ENCODE peak calls at places on chromosome 17, in seven cellular contexts. One of them, this sample, is unnamed.

GRCh38 chr17:42660692-42661345 is 1.7 kb downstream of the TUBG2 start:
- DNase-seq in Right ventricle myocardium superior: no peak
- DNase-seq in tibial nerve: no peak
- DNase-seq in breast epithelium: no peak
- DNase-seq in body of pancreas: peak; percentile 27
- DNase-seq in Right ventricle myocardium inferior: no peak
- DNase-seq in kidney tubule cell: peak; percentile 72
- DNase-seq in this sample: peak; percentile 71

GRCh38 chr17:41416478-41416877 is 7.9 kb downstream of the KRT37 start:
- DNase-seq in Right ventricle myocardium superior: no peak
- DNase-seq in tibial nerve: no peak
- DNase-seq in breast epithelium: no peak
- DNase-seq in body of pancreas: no peak
- DNase-seq in Right ventricle myocardium inferior: no peak
- DNase-seq in kidney tubule cell: peak; percentile 20
- DNase-seq in this sample: no peak

GRCh38 chr17:57004944-57005579 is 27.1 kb downstream of the SCPEP1 start:
- DNase-seq in Right ventricle myocardium superior: no peak
- DNase-seq in tibial nerve: no peak
- DNase-seq in breast epithelium: no peak
- DNase-seq in body of pancreas: no peak
- DNase-seq in Right ventricle myocardium inferior: no peak
- DNase-seq in kidney tubule cell: no peak
- DNase-seq in this sample: peak; percentile 59

GRCh38 chr17:58527949-58528348 is 13.5 kb upstream of the MTMR4 start:
- DNase-seq in Right ventricle myocardium superior: no peak
- DNase-seq in tibial nerve: no peak
- DNase-seq in breast epithelium: no peak
- DNase-seq in body of pancreas: no peak
- DNase-seq in Right ventricle myocardium inferior: no peak
- DNase-seq in kidney tubule cell: peak; percentile 14
- DNase-seq in this sample: no peak

GRCh38 chr17:50348522-50349240 is 2.8 kb downstream of the XYLT2 start:
- DNase-seq in Right ventricle myocardium superior: no peak
- DNase-seq in tibial nerve: no peak
- DNase-seq in breast epithelium: no peak
- DNase-seq in body of pancreas: no peak
- DNase-seq in Right ventricle myocardium inferior: no peak
- DNase-seq in kidney tubule cell: peak; percentile 62
- DNase-seq in this sample: peak; percentile 62

GRCh38 chr17:41976142-41976768 is 9.7 kb downstream of the CNP start:
- DNase-seq in Right ventricle myocardium superior: no peak
- DNase-seq in tibial nerve: no peak
- DNase-seq in breast epithelium: no peak
- DNase-seq in body of pancreas: no peak
- DNase-seq in Right ventricle myocardium inferior: no peak
- DNase-seq in kidney tubule cell: peak; percentile 50
- DNase-seq in this sample: no peak

GRCh38 chr17:78013683-78014467 is 55.4 kb downstream of the TNRC6C start:
- DNase-seq in Right ventricle myocardium superior: no peak
- DNase-seq in tibial nerve: peak; percentile 90
- DNase-seq in breast epithelium: peak; percentile 54
- DNase-seq in body of pancreas: peak; percentile 69
- DNase-seq in Right ventricle myocardium inferior: no peak
- DNase-seq in kidney tubule cell: peak; percentile 63
- DNase-seq in this sample: peak; percentile 77

GRCh38 chr17:50864747-50865059 is 1.5 kb downstream of the TOB1 start:
- DNase-seq in Right ventricle myocardium superior: no peak
- DNase-seq in tibial nerve: no peak
- DNase-seq in breast epithelium: no peak
- DNase-seq in body of pancreas: peak; percentile 36
- DNase-seq in Right ventricle myocardium inferior: no peak
- DNase-seq in kidney tubule cell: no peak
- DNase-seq in this sample: no peak

GRCh38 chr17:13568746-13569739 is 32.7 kb downstream of the HS3ST3A1 start:
- DNase-seq in Right ventricle myocardium superior: no peak
- DNase-seq in tibial nerve: no peak
- DNase-seq in breast epithelium: no peak
- DNase-seq in body of pancreas: no peak
- DNase-seq in Right ventricle myocardium inferior: no peak
- DNase-seq in kidney tubule cell: no peak
- DNase-seq in this sample: peak; percentile 83

GRCh38 chr17:21119247-21119944 is 7.4 kb upstream of the DHRS7B start:
- DNase-seq in Right ventricle myocardium superior: peak; percentile 74
- DNase-seq in tibial nerve: peak; percentile 70
- DNase-seq in breast epithelium: peak; percentile 57
- DNase-seq in body of pancreas: peak; percentile 79
- DNase-seq in Right ventricle myocardium inferior: peak; percentile 86
- DNase-seq in kidney tubule cell: peak; percentile 82
- DNase-seq in this sample: peak; percentile 81

GRCh38 chr17:76561799-76562268 is 22.0 kb downstream of the PRCD start:
- DNase-seq in Right ventricle myocardium superior: no peak
- DNase-seq in tibial nerve: no peak
- DNase-seq in breast epithelium: no peak
- DNase-seq in body of pancreas: peak; percentile 20
- DNase-seq in Right ventricle myocardium inferior: no peak
- DNase-seq in kidney tubule cell: peak; percentile 68
- DNase-seq in this sample: no peak

GRCh38 chr17:4771519-4772234 is at the start of gene TM4SF5:
- DNase-seq in Right ventricle myocardium superior: no peak
- DNase-seq in tibial nerve: no peak
- DNase-seq in breast epithelium: no peak
- DNase-seq in body of pancreas: peak; percentile 35
- DNase-seq in Right ventricle myocardium inferior: no peak
- DNase-seq in kidney tubule cell: peak; percentile 7
- DNase-seq in this sample: no peak

GRCh38 chr17:50465171-50465570 is 3.5 kb downstream of the CHAD start:
- DNase-seq in Right ventricle myocardium superior: no peak
- DNase-seq in tibial nerve: no peak
- DNase-seq in breast epithelium: no peak
- DNase-seq in body of pancreas: no peak
- DNase-seq in Right ventricle myocardium inferior: no peak
- DNase-seq in kidney tubule cell: no peak
- DNase-seq in this sample: no peak

GRCh38 chr17:49381033-49381432 is 19.0 kb upstream of the ZNF652 start:
- DNase-seq in Right ventricle myocardium superior: no peak
- DNase-seq in tibial nerve: no peak
- DNase-seq in breast epithelium: no peak
- DNase-seq in body of pancreas: peak; percentile 60
- DNase-seq in Right ventricle myocardium inferior: no peak
- DNase-seq in kidney tubule cell: no peak
- DNase-seq in this sample: no peak

GRCh38 chr17:36183001-36183810 is 6.8 kb upstream of the TBC1D3B start:
- DNase-seq in Right ventricle myocardium superior: peak; percentile 81
- DNase-seq in tibial nerve: no peak
- DNase-seq in breast epithelium: peak; percentile 68
- DNase-seq in body of pancreas: peak; percentile 79
- DNase-seq in Right ventricle myocardium inferior: peak; percentile 82
- DNase-seq in kidney tubule cell: peak; percentile 35
- DNase-seq in this sample: peak; percentile 98

GRCh38 chr17:30521766-30522165 is 44.6 kb downstream of the GOSR1 start:
- DNase-seq in Right ventricle myocardium superior: no peak
- DNase-seq in tibial nerve: no peak
- DNase-seq in breast epithelium: no peak
- DNase-seq in body of pancreas: no peak
- DNase-seq in Right ventricle myocardium inferior: no peak
- DNase-seq in kidney tubule cell: no peak
- DNase-seq in this sample: no peak

GRCh38 chr17:82848022-82848592 is 8.3 kb upstream of the ZNF750 start:
- DNase-seq in Right ventricle myocardium superior: peak; percentile 58
- DNase-seq in tibial nerve: peak; percentile 18
- DNase-seq in breast epithelium: peak; percentile 63
- DNase-seq in body of pancreas: peak; percentile 42
- DNase-seq in Right ventricle myocardium inferior: no peak
- DNase-seq in kidney tubule cell: peak; percentile 60
- DNase-seq in this sample: peak; percentile 48

GRCh38 chr17:56112086-56112485 is 41.2 kb upstream of the ANKFN1 start:
- DNase-seq in Right ventricle myocardium superior: no peak
- DNase-seq in tibial nerve: no peak
- DNase-seq in breast epithelium: no peak
- DNase-seq in body of pancreas: no peak
- DNase-seq in Right ventricle myocardium inferior: no peak
- DNase-seq in kidney tubule cell: peak; percentile 20
- DNase-seq in this sample: no peak

GRCh38 chr17:3788200-3788599 is 12.8 kb downstream of the ITGAE start:
- DNase-seq in Right ventricle myocardium superior: no peak
- DNase-seq in tibial nerve: no peak
- DNase-seq in breast epithelium: no peak
- DNase-seq in body of pancreas: no peak
- DNase-seq in Right ventricle myocardium inferior: no peak
- DNase-seq in kidney tubule cell: peak; percentile 35
- DNase-seq in this sample: no peak

GRCh38 chr17:71363661-71364060 is 757.2 kb upstream of the SOX9 start:
- DNase-seq in Right ventricle myocardium superior: no peak
- DNase-seq in tibial nerve: no peak
- DNase-seq in breast epithelium: no peak
- DNase-seq in body of pancreas: no peak
- DNase-seq in Right ventricle myocardium inferior: no peak
- DNase-seq in kidney tubule cell: peak; percentile 87
- DNase-seq in this sample: no peak

GRCh38 chr17:55609737-55610201 is 98.5 kb upstream of the SMIM36 start:
- DNase-seq in Right ventricle myocardium superior: peak; percentile 47
- DNase-seq in tibial nerve: peak; percentile 53
- DNase-seq in breast epithelium: no peak
- DNase-seq in body of pancreas: peak; percentile 50
- DNase-seq in Right ventricle myocardium inferior: no peak
- DNase-seq in kidney tubule cell: peak; percentile 13
- DNase-seq in this sample: no peak

GRCh38 chr17:63696381-63696961 is 3.5 kb downstream of the LIMD2 start:
- DNase-seq in Right ventricle myocardium superior: no peak
- DNase-seq in tibial nerve: no peak
- DNase-seq in breast epithelium: no peak
- DNase-seq in body of pancreas: peak; percentile 40
- DNase-seq in Right ventricle myocardium inferior: no peak
- DNase-seq in kidney tubule cell: peak; percentile 51
- DNase-seq in this sample: peak; percentile 86

GRCh38 chr17:9273334-9274118 is 252.2 kb downstream of the NTN1 start:
- DNase-seq in Right ventricle myocardium superior: no peak
- DNase-seq in tibial nerve: no peak
- DNase-seq in breast epithelium: no peak
- DNase-seq in body of pancreas: peak; percentile 4
- DNase-seq in Right ventricle myocardium inferior: no peak
- DNase-seq in kidney tubule cell: no peak
- DNase-seq in this sample: no peak

GRCh38 chr17:80574496-80574895 is 29.9 kb downstream of the RPTOR start:
- DNase-seq in Right ventricle myocardium superior: no peak
- DNase-seq in tibial nerve: no peak
- DNase-seq in breast epithelium: no peak
- DNase-seq in body of pancreas: no peak
- DNase-seq in Right ventricle myocardium inferior: no peak
- DNase-seq in kidney tubule cell: no peak
- DNase-seq in this sample: no peak

GRCh38 chr17:43327834-43328420 is 70.9 kb upstream of the ARL4D start:
- DNase-seq in Right ventricle myocardium superior: no peak
- DNase-seq in tibial nerve: no peak
- DNase-seq in breast epithelium: no peak
- DNase-seq in body of pancreas: no peak
- DNase-seq in Right ventricle myocardium inferior: no peak
- DNase-seq in kidney tubule cell: no peak
- DNase-seq in this sample: no peak

GRCh38 chr17:56833023-56833811 is 503 bp downstream of the C17orf67 start:
- DNase-seq in Right ventricle myocardium superior: peak; percentile 81
- DNase-seq in tibial nerve: peak; percentile 30
- DNase-seq in breast epithelium: no peak
- DNase-seq in body of pancreas: peak; percentile 58
- DNase-seq in Right ventricle myocardium inferior: peak; percentile 84
- DNase-seq in kidney tubule cell: peak; percentile 88
- DNase-seq in this sample: peak; percentile 85

GRCh38 chr17:56699186-56699895 is 105.8 kb downstream of the NOG start:
- DNase-seq in Right ventricle myocardium superior: no peak
- DNase-seq in tibial nerve: peak; percentile 15
- DNase-seq in breast epithelium: peak; percentile 89
- DNase-seq in body of pancreas: peak; percentile 61
- DNase-seq in Right ventricle myocardium inferior: no peak
- DNase-seq in kidney tubule cell: peak; percentile 100
- DNase-seq in this sample: peak; percentile 100

GRCh38 chr17:79702071-79702470 is 28.7 kb upstream of the ENPP7 start:
- DNase-seq in Right ventricle myocardium superior: no peak
- DNase-seq in tibial nerve: no peak
- DNase-seq in breast epithelium: no peak
- DNase-seq in body of pancreas: no peak
- DNase-seq in Right ventricle myocardium inferior: peak; percentile 45
- DNase-seq in kidney tubule cell: no peak
- DNase-seq in this sample: no peak

GRCh38 chr17:4968916-4969550 is 1.4 kb upstream of the SPAG7 start:
- DNase-seq in Right ventricle myocardium superior: no peak
- DNase-seq in tibial nerve: no peak
- DNase-seq in breast epithelium: no peak
- DNase-seq in body of pancreas: peak; percentile 21
- DNase-seq in Right ventricle myocardium inferior: no peak
- DNase-seq in kidney tubule cell: peak; percentile 88
- DNase-seq in this sample: peak; percentile 90

GRCh38 chr17:76240461-76241204 is at the start of gene RNF157:
- DNase-seq in Right ventricle myocardium superior: peak; percentile 82
- DNase-seq in tibial nerve: no peak
- DNase-seq in breast epithelium: peak; percentile 30
- DNase-seq in body of pancreas: peak; percentile 58
- DNase-seq in Right ventricle myocardium inferior: peak; percentile 90
- DNase-seq in kidney tubule cell: peak; percentile 29
- DNase-seq in this sample: peak; percentile 89

GRCh38 chr17:78172284-78173024 is 4.1 kb downstream of the SYNGR2 start:
- DNase-seq in Right ventricle myocardium superior: peak; percentile 79
- DNase-seq in tibial nerve: peak; percentile 25
- DNase-seq in breast epithelium: no peak
- DNase-seq in body of pancreas: no peak
- DNase-seq in Right ventricle myocardium inferior: peak; percentile 85
- DNase-seq in kidney tubule cell: no peak
- DNase-seq in this sample: peak; percentile 58

GRCh38 chr17:78154903-78155811 is 9.0 kb downstream of the C17orf99 start:
- DNase-seq in Right ventricle myocardium superior: no peak
- DNase-seq in tibial nerve: no peak
- DNase-seq in breast epithelium: no peak
- DNase-seq in body of pancreas: no peak
- DNase-seq in Right ventricle myocardium inferior: no peak
- DNase-seq in kidney tubule cell: peak; percentile 54
- DNase-seq in this sample: peak; percentile 50

GRCh38 chr17:2011421-2012371 is 13.4 kb downstream of the RTN4RL1 start:
- DNase-seq in Right ventricle myocardium superior: no peak
- DNase-seq in tibial nerve: peak; percentile 55
- DNase-seq in breast epithelium: peak; percentile 84
- DNase-seq in body of pancreas: peak; percentile 69
- DNase-seq in Right ventricle myocardium inferior: no peak
- DNase-seq in kidney tubule cell: no peak
- DNase-seq in this sample: peak; percentile 96